ENCODE peak calls at places on chromosomes 12 and 14, in ten cellular contexts. Z, W, M, J, Y, R, L, O, D and H are unnamed samples.

GRCh38 chr14:34365309-34365915 is 96.6 kb downstream of the SPTSSA start:
- DNase-seq in Y (peak; percentile 51), Z (no peak), D (no peak), R (peak; percentile 51), L (peak; percentile 61), O (no peak), J (peak; percentile 28), M (no peak), W (no peak), H (no peak)

GRCh38 chr12:124694846-124695497 is 127.6 kb upstream of the NCOR2 start:
- DNase-seq in W (no peak), L (peak; percentile 95), O (peak; percentile 29), R (peak; percentile 82), D (peak; percentile 36), J (peak; percentile 89), M (no peak), Y (no peak), Z (no peak), H (peak; percentile 69)

GRCh38 chr12:8692573-8692972 is 5.2 kb upstream of the RIMKLB start:
- DNase-seq in Y (no peak), M (no peak), D (no peak), J (peak; percentile 15), W (peak; percentile 50), Z (no peak), R (peak; percentile 83), O (peak; percentile 86), L (peak; percentile 85), H (no peak)

GRCh38 chr14:60222820-60223219 is 26.2 kb upstream of the PPM1A start:
- DNase-seq in W (no peak), O (no peak), M (no peak), Z (no peak), J (no peak), L (no peak), Y (no peak), R (no peak), D (peak; percentile 72), H (no peak)

GRCh38 chr12:102064476-102064875 is 2.7 kb upstream of the WASHC3 start:
- DNase-seq in W (no peak), R (peak; percentile 45), Y (no peak), L (no peak), O (no peak), M (no peak), J (no peak), D (no peak), Z (no peak), H (no peak)

GRCh38 chr12:92365836-92366235 is 220.2 kb upstream of the BTG1 start:
- DNase-seq in J (no peak), L (no peak), Y (no peak), R (no peak), W (no peak), D (no peak), Z (no peak), M (no peak), O (no peak), H (no peak)

GRCh38 chr12:49783917-49784676 is 42.7 kb downstream of the TMBIM6 start:
- DNase-seq in O (no peak), W (no peak), L (peak; percentile 88), R (peak; percentile 50), Y (no peak), M (no peak), J (peak; percentile 91), D (no peak), Z (peak; percentile 54), H (peak; percentile 70)

GRCh38 chr14:104856869-104857860 is 7.9 kb upstream of the CEP170B start:
- DNase-seq in Z (no peak), R (no peak), O (peak; percentile 32), M (peak; percentile 26), J (no peak), D (no peak), W (no peak), Y (no peak), L (no peak), H (no peak)

GRCh38 chr14:87869619-87870583 is 123.1 kb downstream of the GALC start:
- DNase-seq in Y (no peak), Z (no peak), R (peak; percentile 56), J (peak; percentile 93), W (no peak), L (peak; percentile 79), D (no peak), M (no peak), O (no peak), H (no peak)

GRCh38 chr12:1593232-1594044 is 943 bp downstream of the FBXL14 start:
- DNase-seq in W (peak; percentile 46), M (no peak), O (peak; percentile 75), J (no peak), D (peak; percentile 68), L (no peak), Z (peak; percentile 49), R (peak; percentile 28), Y (peak; percentile 55), H (no peak)

GRCh38 chr12:27571463-27571862 is 47.5 kb downstream of the PPFIBP1 start:
- DNase-seq in D (no peak), M (no peak), Z (no peak), R (peak; percentile 82), O (no peak), L (peak; percentile 75), W (no peak), Y (no peak), J (peak; percentile 98), H (no peak)

GRCh38 chr12:96121271-96121711 is 72.9 kb upstream of the ELK3 start:
- DNase-seq in Y (no peak), W (no peak), J (peak; percentile 58), D (no peak), R (peak; percentile 41), Z (peak; percentile 81), L (peak; percentile 38), O (no peak), M (no peak), H (peak; percentile 85)

GRCh38 chr14:60931206-60931605 is 49.7 kb downstream of the TRMT5 start:
- DNase-seq in Y (no peak), Z (no peak), W (no peak), L (no peak), J (no peak), R (no peak), O (no peak), D (no peak), M (no peak), H (no peak)

GRCh38 chr14:102374264-102374663 is 11.5 kb downstream of the TECPR2 start:
- DNase-seq in Z (no peak), M (no peak), Y (no peak), O (no peak), D (no peak), L (no peak), J (no peak), R (no peak), W (no peak), H (no peak)

GRCh38 chr14:68937790-68938514 is 41.1 kb downstream of the ACTN1 start:
- DNase-seq in J (peak; percentile 42), L (no peak), O (peak; percentile 74), W (no peak), Z (no peak), M (no peak), Y (peak; percentile 89), R (no peak), D (peak; percentile 74), H (no peak)
- TF ChIP-seq CTCF in J (peak; percentile 39), L (no peak), O (peak; percentile 59), W (no peak), Z (no peak), M (peak; percentile 10), Y (peak; percentile 65), R (peak; percentile 29), D (peak; percentile 38), H (no peak)

DNA sequence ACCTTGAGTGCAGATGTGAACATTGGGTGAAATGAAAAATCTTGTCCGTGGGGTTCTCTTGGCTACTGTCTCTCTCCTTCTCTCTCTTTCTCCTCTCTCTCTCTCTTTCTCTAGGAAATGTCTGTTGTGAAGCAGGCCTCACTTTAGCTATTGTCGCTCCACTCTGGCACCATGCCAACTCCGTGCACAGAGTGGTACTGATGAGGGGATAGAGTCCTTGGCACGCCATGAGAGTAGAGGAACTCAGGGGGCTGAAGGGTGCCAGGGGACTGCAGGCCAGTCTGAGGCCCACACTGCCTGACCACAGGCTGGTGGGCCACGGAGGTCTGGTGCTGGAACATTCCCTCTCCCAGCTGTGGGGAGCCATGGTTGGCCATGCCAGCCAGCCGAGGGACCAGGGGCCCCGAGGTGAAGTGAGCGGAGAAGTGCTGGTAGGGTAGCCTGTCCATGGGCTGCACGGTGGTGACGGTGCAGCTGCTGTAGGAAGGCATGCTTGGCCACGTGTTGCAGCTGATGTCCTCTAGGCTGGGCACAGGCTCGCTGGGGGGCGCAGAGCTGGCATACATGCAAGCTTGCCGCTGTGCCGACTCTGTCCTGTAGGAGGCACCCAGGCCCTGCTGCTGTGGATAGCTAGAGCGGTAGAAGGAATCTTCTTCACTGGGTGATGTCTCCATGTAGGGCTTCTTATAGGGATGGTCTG is 50.4 kb downstream of the TBX5 start:
- DNase-seq in Y (peak; percentile 58), J (no peak), R (no peak), D (no peak), W (peak; percentile 16), M (no peak), L (no peak), O (peak; percentile 86), Z (peak; percentile 13), H (no peak)
- TF ChIP-seq CTCF in Y (no peak), J (no peak), R (no peak), D (no peak), W (no peak), M (peak; percentile 30), L (no peak), O (peak; percentile 79), Z (no peak), H (no peak)

GRCh38 chr14:70032016-70032415 is 152.8 kb downstream of the SMOC1 start:
- DNase-seq in W (no peak), J (no peak), L (no peak), M (no peak), Z (no peak), Y (no peak), O (no peak), R (no peak), D (no peak), H (no peak)

GRCh38 chr14:70032447-70032846 is 153.2 kb downstream of the SMOC1 start:
- DNase-seq in O (peak; percentile 61), J (no peak), R (no peak), M (no peak), L (no peak), W (no peak), D (no peak), Z (no peak), Y (peak; percentile 47), H (no peak)

GRCh38 chr14:70033561-70033960 is 154.3 kb downstream of the SMOC1 start:
- DNase-seq in Y (no peak), Z (no peak), M (no peak), D (no peak), W (no peak), J (no peak), L (no peak), O (no peak), R (no peak), H (no peak)

GRCh38 chr14:70027785-70028428 is 148.7 kb downstream of the SMOC1 start:
- DNase-seq in W (peak; percentile 94), O (peak; percentile 82), Y (peak; percentile 55), J (peak; percentile 38), R (peak; percentile 50), Z (peak; percentile 20), L (peak; percentile 44), D (peak; percentile 87), M (peak; percentile 79), H (peak; percentile 66)

GRCh38 chr14:70029296-70030132 is 150.3 kb downstream of the SMOC1 start:
- DNase-seq in L (no peak), J (no peak), O (no peak), R (no peak), M (no peak), W (no peak), Y (no peak), D (no peak), Z (no peak), H (no peak)
- TF ChIP-seq CTCF in L (no peak), J (no peak), O (no peak), R (no peak), M (no peak), W (no peak), Y (no peak), D (no peak), Z (no peak), H (no peak)

GRCh38 chr12:76878899-76879709 is at the start of gene CSRP2:
- DNase-seq in W (peak; percentile 96), R (peak; percentile 78), M (peak; percentile 90), L (peak; percentile 74), O (peak; percentile 98), D (peak; percentile 92), J (peak; percentile 67), Z (peak; percentile 35), Y (peak; percentile 91), H (no peak)
- TF ChIP-seq CTCF in W (peak; percentile 30), R (peak; percentile 30), M (no peak), L (peak; percentile 50), O (peak; percentile 51), D (no peak), J (peak; percentile 33), Z (no peak), Y (no peak), H (no peak)